ENCODE peak calls at places on chromosomes 12 and 14, in six cellular contexts. R, A, G, M, X and U are unnamed samples.

GRCh38 chr12:121934318-121934682 is 15.9 kb downstream of the CFAP251 start:
- DNase-seq in R (no peak), A (no peak), G (no peak), M (no peak), X (no peak), U (no peak)

GRCh38 chr12:78698747-78699146 is 165.8 kb upstream of the SYT1 start:
- DNase-seq in R (no peak), A (peak), G (no peak), M (no peak), X (no peak), U (no peak)

GRCh38 chr12:132284071-132284492 is 45.3 kb downstream of the GALNT9 start:
- DNase-seq in R (no peak), A (peak), G (no peak), M (no peak), X (no peak), U (no peak)

GRCh38 chr14:69234106-69234505 is 25.9 kb upstream of the GALNT16 start:
- DNase-seq in R (no peak), A (no peak), G (no peak), M (no peak), X (no peak), U (no peak)

GRCh38 chr14:59342516-59343484 is 122.4 kb downstream of the GPR135 start:
- DNase-seq in R (no peak), A (no peak), G (no peak), M (no peak), X (no peak), U (no peak)

GRCh38 chr12:34603382-34604035 is 581.2 kb downstream of the ALG10 start:
- DNase-seq in R (no peak), A (no peak), G (no peak), M (no peak), X (no peak), U (no peak)

GRCh38 chr12:30850684-30851083 is 75.9 kb upstream of the TSPAN11 start:
- DNase-seq in R (no peak), A (no peak), G (no peak), M (no peak), X (no peak), U (no peak)

GRCh38 chr12:13173012-13173441 is 23.5 kb upstream of the EMP1 start:
- DNase-seq in R (no peak), A (no peak), G (no peak), M (no peak), X (no peak), U (no peak)

GRCh38 chr12:52837341-52837741 is 3.2 kb upstream of the KRT79 start:
- DNase-seq in R (no peak), A (peak), G (no peak), M (no peak), X (no peak), U (no peak)

GRCh38 chr12:92065018-92065499 is 80.6 kb downstream of the BTG1 start:
- DNase-seq in R (no peak), A (no peak), G (no peak), M (no peak), X (no peak), U (peak)